ENCODE peak calls at places on chromosomes 12 and 14, in six cellular contexts. D, Z, A, G, R and S are unnamed samples. For H3K79me2, the result is how much of the 10 kb centered on the place peaks cover.

GRCh38 chr14:81127785-81128184 is 93.0 kb downstream of the GTF2A1 start:
- DNase-seq in Z (no peak), G (peak), D (no peak), R (no peak), A (no peak), S (no peak)

GRCh38 chr14:92563359-92563758 is 49.8 kb downstream of the RIN3 start:
- DNase-seq in A (no peak), R (no peak), G (peak), Z (no peak), D (no peak), S (no peak)

GRCh38 chr12:6067152-6067916 is 57.1 kb downstream of the VWF start:
- DNase-seq in G (peak), Z (peak), R (peak), D (peak), A (peak), S (peak)

GRCh38 chr12:94586589-94587259 is 63.6 kb downstream of the TMCC3 start:
- DNase-seq in D (peak), G (peak), R (no peak), Z (no peak), A (no peak), S (no peak)

GRCh38 chr14:49982522-49982951 is 89.7 kb downstream of the ARF6 start:
- DNase-seq in R (no peak), D (peak), G (peak), Z (no peak), A (no peak), S (no peak)

GRCh38 chr14:104094709-104095425 is 9.4 kb downstream of the ASPG start:
- DNase-seq in A (peak), D (peak), R (no peak), G (peak), Z (peak), S (peak)

GRCh38 chr14:105440554-105440900 is 20.9 kb downstream of the MTA1 start:
- DNase-seq in G (no peak), Z (no peak), D (no peak), A (no peak), R (no peak), S (no peak)

GRCh38 chr14:96754845-96755184 is 42.4 kb upstream of the VRK1 start:
- DNase-seq in G (no peak), R (no peak), Z (peak), A (peak), D (no peak), S (peak)

GRCh38 chr14:20886091-20886490 is 5.1 kb upstream of the RNASE3 start:
- DNase-seq in G (no peak), D (no peak), R (no peak), Z (no peak), A (no peak), S (no peak)

GRCh38 chr14:51304428-51304827 is 64.4 kb downstream of the TMX1 start:
- DNase-seq in A (no peak), D (no peak), Z (peak), G (peak), R (no peak), S (no peak)

GRCh38 chr14:101962503-101962874 is 1.9 kb upstream of the DYNC1H1 start:
- DNase-seq in A (no peak), R (peak), G (peak), Z (no peak), D (no peak), S (peak)

GRCh38 chr12:14284189-14284722 is 81.2 kb upstream of the ATF7IP start:
- DNase-seq in G (no peak), R (no peak), D (no peak), Z (peak), A (peak), S (peak)

GRCh38 chr12:112121780-112122565 is 3.4 kb upstream of the TRAFD1 start:
- DNase-seq in G (peak), D (no peak), A (no peak), Z (peak), R (peak), S (peak)

GRCh38 chr12:104457746-104458644 is 1.2 kb downstream of the CHST11 start:
- DNase-seq in G (peak), R (no peak), A (peak), Z (no peak), D (peak), S (no peak)

GRCh38 chr12:108847705-108848104 is 9.7 kb downstream of the SSH1 start:
- DNase-seq in D (no peak), Z (no peak), G (no peak), R (no peak), A (no peak), S (no peak)
- H3K27ac ChIP-seq in D (no peak), Z (no peak), G (no peak), R (no peak), A (no peak), S (no peak)

DNA sequence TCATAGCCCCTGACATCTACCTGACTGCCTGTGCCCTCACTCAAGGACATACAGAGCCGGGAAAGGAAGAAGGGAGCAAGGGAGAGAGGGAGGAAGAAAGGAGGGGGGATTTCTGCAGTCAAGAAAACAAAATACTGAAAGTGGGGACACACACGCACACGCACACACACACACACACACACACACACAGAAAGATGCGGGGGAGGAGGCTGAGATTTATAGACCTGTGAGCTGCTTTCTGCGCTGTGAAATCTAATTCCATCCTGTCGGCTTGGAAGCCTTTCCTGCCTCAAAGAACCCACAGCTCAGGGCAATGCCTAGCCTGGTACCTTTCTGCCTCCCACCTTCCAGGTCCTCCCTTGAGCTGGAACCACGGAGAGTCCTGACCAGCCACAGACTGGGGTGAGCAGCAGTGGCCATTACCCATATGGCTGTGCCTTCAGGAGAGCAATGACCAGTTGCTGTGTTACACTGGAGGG is 13.1 kb downstream of the C14orf93 start:
- DNase-seq in A (no peak), D (no peak), R (no peak), G (no peak), Z (no peak), S (no peak)
- H3K79me2 ChIP-seq in A (under half), D (under half), R (under half), G (under half), Z (under half), S (under half)

GRCh38 chr12:107337354-107338095 is 244.2 kb upstream of the CRY1 start:
- DNase-seq in Z (no peak), A (no peak), D (no peak), G (peak), R (no peak), S (no peak)
- H3K27ac ChIP-seq in Z (no peak), A (no peak), D (no peak), G (no peak), R (no peak), S (no peak)

DNA sequence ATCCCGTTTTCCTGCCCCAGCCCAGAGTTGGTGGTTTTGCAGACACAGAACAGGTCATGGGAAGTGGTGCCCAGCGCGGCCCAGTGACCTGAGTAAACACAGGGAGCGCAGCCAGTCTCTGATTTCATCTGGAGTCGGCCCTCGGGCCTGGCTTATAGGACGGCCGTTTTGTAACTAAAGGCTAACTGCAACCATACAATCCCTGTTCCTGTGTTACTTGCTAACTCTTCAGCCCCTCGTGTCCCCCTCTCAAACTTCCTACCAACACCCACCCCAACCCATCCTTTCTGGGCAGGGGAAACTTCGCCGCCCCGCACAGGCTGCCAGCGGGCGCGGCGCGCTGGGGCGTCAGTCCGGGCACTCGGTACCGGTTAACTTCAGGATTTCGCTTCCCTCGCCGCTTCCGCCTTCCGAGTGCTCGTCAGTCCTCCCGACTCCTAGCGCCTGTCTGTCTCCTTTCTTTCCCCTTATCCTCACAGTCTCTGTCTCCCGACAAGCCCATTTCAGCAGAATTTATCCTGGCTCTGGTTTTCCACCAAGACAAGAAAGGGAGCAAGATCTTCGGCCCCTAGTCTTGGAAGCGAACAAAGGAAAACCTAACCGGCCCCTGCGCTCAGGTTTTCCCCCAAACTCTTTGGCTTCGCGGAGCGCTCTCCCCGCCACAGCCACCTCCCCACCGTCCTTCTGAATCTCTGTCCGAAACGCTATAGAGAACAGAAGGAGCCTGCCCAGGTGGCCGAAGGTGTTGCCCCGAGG is 2.0 kb downstream of the SIX1 start:
- DNase-seq in D (peak), R (no peak), A (peak), Z (peak), G (peak), S (peak)
- H3K79me2 ChIP-seq in D (under half), R (under half), A (under half), Z (under half), G (half or more), S (under half)